ENCODE peak calls at places on chromosomes 6 and 20, in ten cellular contexts. Y is ecto neural progenitor cell; F is NCI-H1092 treated with DMSO at 0.1 percent for 48 hours; K is nucleus accumbens; Q is stimulated activated CD8-positive, alpha-beta memory T cell treated with anti-CD3 and anti-CD28 coated beads, Interleukin-7, amount 100 ng/mL, for 4 hours; B is Peyer's patch; S is GDM1; W is neuronal stem cell; M is EH; G is GM23338. N is an unnamed sample.
A peak's percentile ranks its signal among the peaks of the same experiment; 100 is the strongest.

GRCh38 chr6:37582309-37582708 is 82.6 kb upstream of the CCDC167 start:
- DNase-seq in G (peak; percentile 63), Q (no peak), S (no peak), Y (no peak), F (no peak), K (no peak), M (peak; percentile 34), W (no peak), B (no peak), N (no peak)

GRCh38 chr6:12545141-12545540 is 171.4 kb upstream of the PHACTR1 start:
- DNase-seq in S (no peak), Y (no peak), G (no peak), M (no peak), K (no peak), F (no peak), Q (no peak), B (no peak), W (no peak), N (no peak)

GRCh38 chr6:24972551-24972950 is 36.8 kb upstream of the RIPOR2 start:
- DNase-seq in G (no peak), M (no peak), K (no peak), S (no peak), F (no peak), W (no peak), B (no peak), Y (no peak), Q (no peak), N (no peak)

GRCh38 chr6:79600313-79601019 is 30.7 kb upstream of the SH3BGRL2 start:
- DNase-seq in W (no peak), S (no peak), Y (no peak), F (no peak), K (no peak), Q (no peak), M (no peak), B (no peak), G (no peak), N (no peak)

GRCh38 chr6:3540253-3540820 is 83.5 kb upstream of the SLC22A23 start:
- DNase-seq in K (no peak), S (no peak), F (no peak), M (no peak), W (no peak), B (no peak), G (no peak), Y (peak; percentile 43), Q (no peak), N (no peak)

GRCh38 chr6:102417368-102417767 is 1023.9 kb downstream of the GRIK2 start:
- DNase-seq in G (no peak), W (no peak), B (no peak), S (peak; percentile 81), M (no peak), F (no peak), Y (no peak), K (no peak), Q (no peak), N (peak; percentile 71)

GRCh38 chr20:46348231-46348803 is 40.0 kb upstream of the CDH22 start:
- DNase-seq in W (peak; percentile 48), G (peak; percentile 79), F (no peak), M (peak; percentile 29), Y (peak; percentile 80), B (no peak), K (peak; percentile 48), Q (no peak), S (no peak), N (no peak)

GRCh38 chr6:15508363-15509330 is 154.2 kb downstream of the DTNBP1 start:
- DNase-seq in G (peak; percentile 58), M (peak; percentile 7), S (no peak), K (no peak), B (no peak), F (no peak), Q (no peak), W (no peak), Y (no peak), N (no peak)

GRCh38 chr6:12012231-12012565 is at the start of gene HIVEP1:
- DNase-seq in B (no peak), G (no peak), M (peak; percentile 39), K (no peak), W (peak; percentile 55), S (no peak), F (no peak), Y (peak; percentile 76), Q (no peak), N (no peak)

GRCh38 chr20:17741220-17741619 is 41.5 kb downstream of the BANF2 start:
- DNase-seq in M (no peak), G (no peak), Y (no peak), F (no peak), Q (no peak), S (no peak), B (no peak), W (no peak), K (no peak), N (no peak)

GRCh38 chr6:18269253-18269652 is 4.9 kb upstream of the DEK start:
- DNase-seq in W (no peak), S (no peak), Q (no peak), G (no peak), Y (no peak), K (no peak), M (peak; percentile 80), F (no peak), B (no peak), N (no peak)

GRCh38 chr20:21503345-21503744 is 10.5 kb downstream of the NKX2-2 start:
- DNase-seq in F (no peak), Q (no peak), Y (no peak), M (peak; percentile 40), W (no peak), K (no peak), S (no peak), B (no peak), G (no peak), N (no peak)

GRCh38 chr6:33878541-33878940 is 74.7 kb upstream of the MLN start:
- DNase-seq in F (peak; percentile 48), S (no peak), B (no peak), K (no peak), G (no peak), Y (no peak), Q (no peak), M (no peak), W (no peak), N (no peak)

GRCh38 chr20:57215826-57216471 is 50.5 kb downstream of the BMP7 start:
- DNase-seq in W (no peak), S (no peak), K (no peak), Q (no peak), G (no peak), M (no peak), B (no peak), Y (no peak), F (no peak), N (no peak)

GRCh38 chr6:125995972-125996580 is 9.7 kb downstream of the TRMT11 start:
- DNase-seq in G (peak; percentile 83), M (peak; percentile 63), F (peak; percentile 52), Y (peak; percentile 61), Q (peak; percentile 36), S (peak; percentile 40), B (peak; percentile 33), K (peak; percentile 2), W (peak; percentile 61), N (peak; percentile 40)

GRCh38 chr20:59064214-59064722 is 21.7 kb upstream of the PRELID3B start:
- DNase-seq in S (no peak), Q (no peak), G (no peak), B (no peak), W (no peak), F (no peak), M (no peak), Y (no peak), K (no peak), N (no peak)

GRCh38 chr20:43046946-43047345 is 142.8 kb downstream of the PTPRT start:
- DNase-seq in S (no peak), Q (no peak), B (no peak), W (no peak), G (no peak), K (no peak), F (no peak), M (no peak), Y (no peak), N (no peak)

GRCh38 chr6:100506651-100507050 is 41.9 kb upstream of the SIM1 start:
- DNase-seq in B (no peak), Y (no peak), S (no peak), W (no peak), K (no peak), G (no peak), M (peak; percentile 73), Q (no peak), F (no peak), N (no peak)

GRCh38 chr6:111024661-111025060 is 42.8 kb downstream of the RPF2 start:
- DNase-seq in S (no peak), F (no peak), Y (no peak), Q (no peak), B (no peak), W (no peak), M (no peak), G (no peak), K (no peak), N (no peak)

N was measured in KG1.